ENCODE peak calls at places on chromosomes 13 and 19, in four cellular contexts. K is GM12878, V is HCT116, U is H1. S is an unnamed sample.

GRCh38 chr13:52070929-52071523 is 46.5 kb downstream of the UTP14C start:
- DNase-seq in K (no peak), V (no peak), U (no peak), S (peak)

GRCh38 chr19:5436101-5436947 is 18.9 kb upstream of the ZNRF4 start:
- DNase-seq in K (no peak), V (no peak), U (peak), S (peak)

GRCh38 chr19:45275370-45275971 is 24.4 kb downstream of the MARK4 start:
- DNase-seq in K (no peak), V (no peak), U (no peak), S (no peak)

GRCh38 chr19:1862424-1863307 is 713 bp downstream of the KLF16 start:
- DNase-seq in K (no peak), V (no peak), U (peak), S (peak)

GRCh38 chr19:55546822-55547614 is 1.7 kb upstream of the SBK3 start:
- DNase-seq in K (no peak), V (no peak), U (no peak), S (peak)

GRCh38 chr13:46995874-46996273 is 99.0 kb upstream of the HTR2A start:
- DNase-seq in K (peak), V (no peak), U (no peak), S (no peak)

GRCh38 chr13:48094404-48094780 is 512 bp downstream of the MED4 start:
- DNase-seq in K (no peak), V (no peak), U (no peak), S (peak)

GRCh38 chr19:48004236-48004635 is 9.8 kb downstream of the ELSPBP1 start:
- DNase-seq in K (no peak), V (no peak), U (no peak), S (no peak)

GRCh38 chr13:99916366-99917103 is 55.0 kb downstream of the ZIC5 start:
- DNase-seq in K (peak), V (peak), U (no peak), S (peak)

GRCh38 chr13:77507931-77508776 is 27.4 kb upstream of the SCEL start:
- DNase-seq in K (no peak), V (peak), U (no peak), S (no peak)

GRCh38 chr19:35353635-35354034 is 4.6 kb upstream of the FFAR3 start:
- DNase-seq in K (no peak), V (no peak), U (peak), S (no peak)

GRCh38 chr19:55474269-55475265 is 1.9 kb upstream of the ZNF628 start:
- DNase-seq in K (no peak), V (no peak), U (no peak), S (no peak)

GRCh38 chr13:46288570-46289259 is 77.0 kb downstream of the LRRC63 start:
- DNase-seq in K (peak), V (peak), U (no peak), S (peak)

GRCh38 chr13:48783181-48783630 is 129.5 kb downstream of the CYSLTR2 start:
- DNase-seq in K (no peak), V (no peak), U (no peak), S (no peak)

GRCh38 chr19:50792852-50793250 is 2.6 kb downstream of the ACP4 start:
- DNase-seq in K (no peak), V (no peak), U (no peak), S (no peak)

GRCh38 chr13:43153436-43154082 is 130.2 kb downstream of the DNAJC15 start:
- DNase-seq in K (no peak), V (no peak), U (no peak), S (no peak)

DNA sequence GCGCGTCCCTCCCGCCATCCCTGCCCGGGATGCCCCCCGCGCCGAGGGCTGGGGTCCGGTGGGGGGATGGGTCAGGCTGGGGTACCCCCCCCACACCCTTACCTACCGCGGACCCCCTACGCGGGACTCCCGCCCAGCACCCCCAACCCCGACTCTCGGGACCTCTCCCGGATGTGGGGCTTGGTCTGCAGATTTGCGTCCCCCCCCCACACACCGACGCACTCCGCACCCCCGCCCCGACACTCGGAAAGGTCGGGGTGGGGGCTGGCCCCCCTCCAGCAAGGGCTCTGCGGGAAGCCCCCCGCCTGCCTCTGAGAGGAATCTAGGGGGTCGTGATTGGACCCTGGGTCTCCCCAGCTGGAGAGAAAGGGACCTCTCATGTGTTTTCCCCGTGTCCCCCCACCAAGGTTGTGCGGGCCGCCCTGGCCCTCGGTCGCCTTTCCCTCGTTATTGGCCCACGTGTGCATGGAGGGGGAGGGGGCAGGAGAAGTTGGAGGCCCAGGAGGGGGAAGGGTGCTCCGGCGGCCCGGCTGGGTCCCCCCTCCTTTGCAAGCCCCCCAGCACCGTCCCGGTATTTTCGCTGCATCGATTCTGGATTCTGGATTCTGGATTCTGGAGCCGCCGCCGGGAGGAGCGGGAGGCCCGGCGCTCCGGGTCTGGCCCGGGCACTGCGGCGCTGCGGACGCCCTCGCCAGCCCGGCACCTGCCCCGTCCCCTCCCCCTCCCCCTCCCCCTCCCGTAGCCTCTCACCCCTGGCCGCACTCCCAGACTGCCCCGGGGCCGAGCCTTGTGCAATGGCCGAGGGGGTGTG is 583 bp downstream of the NFIC start:
- DNase-seq in K (no peak), V (no peak), U (peak), S (peak)
- TF ChIP-seq EGR1 in K (no peak), V (no peak), U (peak), S (peak)

GRCh38 chr19:30648321-30648720 is 276.1 kb downstream of the ZNF536 start:
- DNase-seq in K (no peak), V (no peak), U (no peak), S (no peak)
- TF ChIP-seq EGR1 in K (no peak), V (no peak), U (no peak), S (no peak)

GRCh38 chr19:14786421-14786851 is 8.1 kb upstream of the ADGRE2 start:
- DNase-seq in K (no peak), V (no peak), U (peak), S (peak)
- TF ChIP-seq EGR1 in K (no peak), V (no peak), U (no peak), S (peak)

DNA sequence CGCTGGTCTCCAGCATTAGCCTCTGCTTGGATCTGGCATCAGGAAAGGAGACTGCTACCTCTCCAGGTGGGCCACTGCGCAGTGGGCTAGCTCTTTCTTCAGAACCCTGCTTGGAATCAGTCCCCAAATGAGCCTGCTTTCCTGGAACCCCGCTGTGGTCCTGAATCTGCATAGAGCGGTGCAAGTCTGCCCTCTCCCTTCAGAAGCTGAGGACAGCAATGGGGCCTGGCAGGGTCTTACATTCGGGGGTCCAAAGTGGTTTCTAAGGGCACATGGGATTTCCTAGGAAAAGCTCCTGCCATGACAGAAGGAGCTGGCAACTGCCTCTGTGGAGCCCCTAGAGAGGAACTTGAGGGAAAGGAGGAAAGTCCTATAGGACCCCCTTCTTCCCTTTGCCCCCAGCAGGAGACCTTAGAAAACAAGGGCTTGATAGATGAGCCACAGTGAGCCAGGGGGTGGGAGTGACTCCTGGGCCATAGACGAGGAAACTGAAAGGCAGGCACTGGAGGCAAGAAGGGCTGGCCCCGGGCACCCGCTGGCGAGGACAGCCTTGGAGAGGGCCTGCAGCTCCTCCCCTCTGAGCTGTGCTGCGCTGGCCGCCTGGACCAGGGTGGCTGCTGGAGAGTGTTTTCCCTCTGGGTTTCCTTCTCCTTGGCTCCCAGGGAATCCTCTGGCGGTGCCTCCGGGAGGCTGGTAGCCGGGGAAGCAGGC is 1.4 kb upstream of the VSTM2B start:
- DNase-seq in K (no peak), V (no peak), U (no peak), S (no peak)
- TF ChIP-seq EGR1 in K (no peak), V (no peak), U (no peak), S (no peak)

GRCh38 chr13:33441015-33441414 is 155.5 kb upstream of the STARD13 start:
- DNase-seq in K (no peak), V (peak), U (no peak), S (no peak)
- TF ChIP-seq EGR1 in K (no peak), V (no peak), U (no peak), S (no peak)

GRCh38 chr13:63279136-63279535 is 1863.5 kb upstream of the PCDH20 start:
- DNase-seq in K (no peak), V (no peak), U (no peak), S (no peak)

GRCh38 chr13:63274772-63275171 is 1859.1 kb upstream of the PCDH20 start:
- DNase-seq in K (no peak), V (no peak), U (no peak), S (no peak)
- TF ChIP-seq EGR1 in K (no peak), V (no peak), U (no peak), S (no peak)

GRCh38 chr13:112894423-112894672 is 74.7 kb upstream of the MCF2L start:
- DNase-seq in K (no peak), V (no peak), U (no peak), S (no peak)

GRCh38 chr13:112895521-112896465 is 73.2 kb upstream of the MCF2L start:
- DNase-seq in K (no peak), V (no peak), U (no peak), S (no peak)

GRCh38 chr13:112894673-112895481 is 74.1 kb upstream of the MCF2L start:
- DNase-seq in K (no peak), V (no peak), U (peak), S (no peak)

GRCh38 chr13:112892759-112893569 is 76.0 kb upstream of the MCF2L start:
- DNase-seq in K (no peak), V (no peak), U (peak), S (no peak)

GRCh38 chr13:112893570-112894422 is 75.2 kb upstream of the MCF2L start:
- DNase-seq in K (no peak), V (no peak), U (peak), S (peak)
- TF ChIP-seq EGR1 in K (no peak), V (no peak), U (no peak), S (no peak)

GRCh38 chr19:10306327-10306726 is 3.3 kb downstream of the ZGLP1 start:
- DNase-seq in K (no peak), V (no peak), U (no peak), S (no peak)

GRCh38 chr19:10309423-10309822 is at the start of gene ZGLP1:
- DNase-seq in K (no peak), V (no peak), U (no peak), S (no peak)

GRCh38 chr19:10299545-10300458 is 9.8 kb downstream of the ZGLP1 start:
- DNase-seq in K (no peak), V (no peak), U (no peak), S (peak)

GRCh38 chr19:10305139-10305806 is 4.3 kb downstream of the ZGLP1 start:
- DNase-seq in K (no peak), V (no peak), U (no peak), S (no peak)
- TF ChIP-seq EGR1 in K (no peak), V (no peak), U (no peak), S (peak)

GRCh38 chr13:91574756-91575155 is 176.3 kb downstream of the GPC5 start:
- DNase-seq in K (no peak), V (no peak), U (no peak), S (no peak)

GRCh38 chr13:91579320-91579719 is 180.9 kb downstream of the GPC5 start:
- DNase-seq in K (no peak), V (no peak), U (no peak), S (no peak)

GRCh38 chr13:91572439-91572838 is 174.0 kb downstream of the GPC5 start:
- DNase-seq in K (no peak), V (no peak), U (no peak), S (no peak)

GRCh38 chr13:91572944-91573535 is 174.6 kb downstream of the GPC5 start:
- DNase-seq in K (no peak), V (no peak), U (no peak), S (no peak)

GRCh38 chr13:91576590-91576989 is 178.2 kb downstream of the GPC5 start:
- DNase-seq in K (no peak), V (no peak), U (peak), S (peak)
- TF ChIP-seq EGR1 in K (no peak), V (no peak), U (no peak), S (no peak)

S was measured in K562.